ENCODE peak calls at places on chromosomes 11 and 22, in four cellular contexts. One of them, this sample, is unnamed. For H3K4me1, the result is how much of the 10 kb centered on the place peaks cover.

GRCh38 chr22:44522526-44523170 is 24.6 kb upstream of the RTL6 start:
- DNase-seq in mesendoderm: no peak
- DNase-seq in testis: peak
- DNase-seq in osteoblast: no peak
- DNase-seq in this sample: peak

GRCh38 chr11:35272391-35272821 is 133.4 kb downstream of the CD44 start:
- DNase-seq in mesendoderm: no peak
- DNase-seq in testis: no peak
- DNase-seq in osteoblast: no peak
- DNase-seq in this sample: no peak

GRCh38 chr11:16883179-16883578 is 131.0 kb downstream of the PLEKHA7 start:
- DNase-seq in mesendoderm: peak
- DNase-seq in testis: peak
- DNase-seq in osteoblast: no peak
- DNase-seq in this sample: no peak

GRCh38 chr11:10809373-10810199 is 860 bp upstream of the EIF4G2 start:
- DNase-seq in mesendoderm: peak
- DNase-seq in testis: peak
- DNase-seq in osteoblast: peak
- DNase-seq in this sample: peak

GRCh38 chr22:38513063-38513462 is 7.0 kb upstream of the DDX17 start:
- DNase-seq in mesendoderm: peak
- DNase-seq in testis: no peak
- DNase-seq in osteoblast: no peak
- DNase-seq in this sample: no peak

GRCh38 chr11:19705936-19706335 is 6.7 kb upstream of the NAV2 start:
- DNase-seq in mesendoderm: no peak
- DNase-seq in testis: no peak
- DNase-seq in osteoblast: no peak
- DNase-seq in this sample: no peak

GRCh38 chr11:132866783-132867545 is 665.3 kb downstream of the OPCML start:
- DNase-seq in mesendoderm: no peak
- DNase-seq in testis: no peak
- DNase-seq in osteoblast: no peak
- DNase-seq in this sample: no peak

GRCh38 chr11:10158461-10158860 is 135.6 kb downstream of the SBF2 start:
- DNase-seq in mesendoderm: no peak
- DNase-seq in testis: no peak
- DNase-seq in osteoblast: peak
- DNase-seq in this sample: no peak

GRCh38 chr22:19802001-19802880 is 41.7 kb downstream of the TBX1 start:
- DNase-seq in mesendoderm: no peak
- DNase-seq in testis: no peak
- DNase-seq in osteoblast: peak
- DNase-seq in this sample: no peak

GRCh38 chr11:13108416-13108815 is 99.3 kb downstream of the RASSF10 start:
- DNase-seq in mesendoderm: no peak
- DNase-seq in testis: no peak
- DNase-seq in osteoblast: no peak
- DNase-seq in this sample: no peak

GRCh38 chr22:23187201-23187600 is 6.9 kb downstream of the BCR start:
- DNase-seq in mesendoderm: no peak
- DNase-seq in testis: no peak
- DNase-seq in osteoblast: no peak
- DNase-seq in this sample: no peak

GRCh38 chr11:8732276-8732675 is 49.7 kb downstream of the RPL27A start:
- DNase-seq in mesendoderm: no peak
- DNase-seq in testis: no peak
- DNase-seq in osteoblast: peak
- DNase-seq in this sample: no peak

GRCh38 chr22:20268350-20269012 is 363 bp upstream of the RTN4R start:
- DNase-seq in mesendoderm: peak
- DNase-seq in testis: peak
- DNase-seq in osteoblast: peak
- DNase-seq in this sample: no peak

GRCh38 chr11:6568191-6568918 is 35.1 kb downstream of the RRP8 start:
- DNase-seq in mesendoderm: peak
- DNase-seq in testis: peak
- DNase-seq in osteoblast: peak
- DNase-seq in this sample: no peak

GRCh38 chr22:21807545-21807944 is 59.9 kb downstream of the MAPK1 start:
- DNase-seq in mesendoderm: no peak
- DNase-seq in testis: no peak
- DNase-seq in osteoblast: no peak
- DNase-seq in this sample: no peak

GRCh38 chr11:126317681-126318641 is 14.1 kb downstream of the DCPS start:
- DNase-seq in mesendoderm: no peak
- DNase-seq in testis: peak
- DNase-seq in osteoblast: peak
- DNase-seq in this sample: peak

GRCh38 chr11:60993611-60994010 is 22.1 kb downstream of the CD6 start:
- DNase-seq in mesendoderm: no peak
- DNase-seq in testis: no peak
- DNase-seq in osteoblast: no peak
- DNase-seq in this sample: no peak

GRCh38 chr22:31127181-31127772 is 4.5 kb downstream of the INPP5J start:
- DNase-seq in mesendoderm: peak
- DNase-seq in testis: no peak
- DNase-seq in osteoblast: peak
- DNase-seq in this sample: no peak

GRCh38 chr11:85590848-85591483 is 36.2 kb downstream of the DLG2 start:
- DNase-seq in mesendoderm: peak
- DNase-seq in testis: no peak
- DNase-seq in osteoblast: peak
- DNase-seq in this sample: no peak

GRCh38 chr11:66665369-66665768 is 12.3 kb downstream of the RBM4B start:
- DNase-seq in mesendoderm: no peak
- DNase-seq in testis: no peak
- DNase-seq in osteoblast: no peak
- DNase-seq in this sample: no peak

GRCh38 chr11:88631497-88631896 is 294.0 kb upstream of the CTSC start:
- DNase-seq in mesendoderm: peak
- DNase-seq in testis: no peak
- DNase-seq in osteoblast: no peak
- DNase-seq in this sample: no peak

GRCh38 chr11:96741068-96741467 is 351.3 kb downstream of the JRKL start:
- DNase-seq in mesendoderm: no peak
- DNase-seq in testis: no peak
- DNase-seq in osteoblast: peak
- DNase-seq in this sample: no peak

GRCh38 chr22:19767427-19768380 is 7.1 kb downstream of the TBX1 start:
- DNase-seq in mesendoderm: peak
- DNase-seq in testis: no peak
- DNase-seq in osteoblast: peak
- DNase-seq in this sample: peak

GRCh38 chr22:26671317-26672059 is 14.1 kb downstream of the MIAT start:
- DNase-seq in mesendoderm: no peak
- DNase-seq in testis: no peak
- DNase-seq in osteoblast: no peak
- DNase-seq in this sample: peak

GRCh38 chr11:34292546-34292945 is 65.3 kb downstream of the ABTB2 start:
- DNase-seq in mesendoderm: no peak
- DNase-seq in testis: no peak
- DNase-seq in osteoblast: no peak
- DNase-seq in this sample: no peak

GRCh38 chr11:37050311-37050710 is 452.3 kb upstream of the RAG2 start:
- DNase-seq in mesendoderm: no peak
- DNase-seq in testis: no peak
- DNase-seq in osteoblast: no peak
- DNase-seq in this sample: no peak

DNA sequence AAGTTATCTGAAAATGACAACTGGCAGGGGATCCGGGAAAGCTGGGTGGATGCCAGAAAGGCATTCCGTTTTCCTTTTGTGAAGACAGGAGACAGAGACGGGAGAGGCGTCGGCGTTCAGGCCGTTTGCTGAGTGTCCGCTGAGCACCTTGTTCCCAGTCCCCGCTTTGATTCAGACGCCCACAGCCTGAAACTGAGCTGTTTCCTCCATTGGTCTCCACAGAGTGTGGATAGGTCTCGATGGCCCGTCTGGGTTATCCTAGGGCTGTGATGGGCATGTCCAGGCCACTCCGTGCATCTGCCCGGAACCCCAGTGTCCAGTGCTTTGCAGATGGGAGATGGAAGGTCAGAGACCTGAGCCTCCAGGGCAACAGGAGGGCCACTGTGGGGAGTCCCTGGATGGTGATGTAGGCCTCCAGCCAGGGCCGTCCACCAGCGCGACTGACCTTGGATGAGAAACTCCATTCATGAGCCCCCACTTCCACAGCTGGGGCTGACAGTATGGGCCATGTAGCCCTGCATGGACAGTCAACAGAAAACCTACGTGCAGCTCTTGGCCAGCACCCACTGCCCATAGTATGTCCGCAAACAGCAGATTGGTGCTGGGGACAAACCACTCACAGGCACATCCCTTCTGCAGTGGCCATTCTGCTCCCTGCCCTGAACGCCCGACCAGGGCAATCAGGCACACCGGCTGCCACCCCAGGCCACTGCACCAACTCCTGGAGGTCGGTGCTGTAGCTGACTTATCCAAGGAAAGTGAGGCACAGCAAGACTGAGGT is 11.6 kb downstream of the MRGPRF start:
- DNase-seq in mesendoderm: no peak
- DNase-seq in testis: no peak
- DNase-seq in osteoblast: peak
- DNase-seq in this sample: peak
- H3K4me1 ChIP-seq in mesendoderm: under half
- H3K4me1 ChIP-seq in testis: under half
- H3K4me1 ChIP-seq in osteoblast: under half
- H3K4me1 ChIP-seq in this sample: half or more

GRCh38 chr11:109864834-109865557 is 228.2 kb upstream of the ZC3H12C start:
- DNase-seq in mesendoderm: no peak
- DNase-seq in testis: no peak
- DNase-seq in osteoblast: peak
- DNase-seq in this sample: no peak

GRCh38 chr11:109867784-109868183 is 225.4 kb upstream of the ZC3H12C start:
- DNase-seq in mesendoderm: no peak
- DNase-seq in testis: no peak
- DNase-seq in osteoblast: no peak
- DNase-seq in this sample: no peak

GRCh38 chr11:109862808-109863207 is 230.4 kb upstream of the ZC3H12C start:
- DNase-seq in mesendoderm: peak
- DNase-seq in testis: no peak
- DNase-seq in osteoblast: no peak
- DNase-seq in this sample: no peak

GRCh38 chr11:109864161-109864661 is 229.0 kb upstream of the ZC3H12C start:
- DNase-seq in mesendoderm: peak
- DNase-seq in testis: no peak
- DNase-seq in osteoblast: no peak
- DNase-seq in this sample: no peak

DNA sequence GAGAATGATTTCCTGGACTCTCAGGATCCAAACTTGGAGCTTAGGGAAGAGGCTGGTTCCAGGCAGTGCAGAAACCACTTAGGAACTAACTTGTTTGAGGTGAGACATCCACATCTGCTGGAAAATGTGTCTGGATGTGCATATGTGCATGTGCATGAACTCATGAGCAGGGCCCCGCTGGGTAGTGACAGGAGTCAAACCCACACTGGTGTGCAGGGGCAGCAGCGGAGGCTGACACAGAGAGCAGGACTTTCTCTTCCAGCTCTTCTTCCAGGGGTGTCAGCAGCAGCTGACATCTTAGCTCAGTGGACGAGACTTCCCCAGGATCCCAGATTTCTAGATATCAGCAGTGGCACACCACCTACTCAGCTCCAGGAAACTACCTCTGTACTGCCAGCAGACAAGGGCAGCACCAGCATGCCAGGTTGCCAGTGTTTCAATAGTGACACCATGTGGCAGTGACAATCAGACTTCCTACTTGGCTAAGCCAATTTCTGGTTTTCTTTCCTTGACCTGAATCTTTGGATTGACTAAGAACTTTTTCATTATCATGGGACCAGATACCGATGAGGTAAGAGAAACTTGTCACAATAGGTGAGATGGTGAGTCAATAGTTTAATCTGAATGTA is 227.5 kb upstream of the ZC3H12C start:
- DNase-seq in mesendoderm: peak
- DNase-seq in testis: peak
- DNase-seq in osteoblast: no peak
- DNase-seq in this sample: no peak
- H3K4me1 ChIP-seq in mesendoderm: under half
- H3K4me1 ChIP-seq in testis: under half
- H3K4me1 ChIP-seq in osteoblast: under half
- H3K4me1 ChIP-seq in this sample: under half

DNA sequence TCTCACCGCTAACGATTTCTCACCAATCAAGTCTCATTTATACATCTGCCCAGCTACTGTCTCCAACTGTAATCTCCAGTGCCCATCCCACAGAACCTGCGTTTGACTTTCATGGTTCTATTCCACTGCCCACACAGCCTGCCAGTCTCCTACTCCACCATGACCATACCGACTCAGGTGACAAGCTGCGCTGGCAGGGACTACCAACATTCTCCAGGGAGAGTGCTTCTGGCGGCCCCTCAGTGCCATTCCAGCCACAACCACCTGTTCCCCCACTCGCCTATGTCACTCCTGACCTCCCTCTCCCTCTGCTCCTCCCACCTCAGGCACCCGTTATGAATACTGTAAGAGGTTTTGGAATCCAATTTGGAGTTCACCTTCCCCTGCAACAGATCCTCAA is 108.5 kb upstream of the BID start:
- DNase-seq in mesendoderm: no peak
- DNase-seq in testis: no peak
- DNase-seq in osteoblast: no peak
- DNase-seq in this sample: no peak
- H3K4me1 ChIP-seq in mesendoderm: under half
- H3K4me1 ChIP-seq in testis: under half
- H3K4me1 ChIP-seq in osteoblast: under half
- H3K4me1 ChIP-seq in this sample: under half

GRCh38 chr11:62552465-62552782 is 5.8 kb upstream of the AHNAK start:
- DNase-seq in mesendoderm: peak
- DNase-seq in testis: no peak
- DNase-seq in osteoblast: peak
- DNase-seq in this sample: no peak
- H3K4me1 ChIP-seq in mesendoderm: under half
- H3K4me1 ChIP-seq in testis: half or more
- H3K4me1 ChIP-seq in osteoblast: half or more
- H3K4me1 ChIP-seq in this sample: half or more